ENCODE peak calls at places on chromosomes 7 and 10, in nine cellular contexts. One of them, this sample, is unnamed.

GRCh38 chr10:133528845-133529575 is 1.8 kb downstream of the CYP2E1 start:
- DNase-seq in pancreas: peak
- DNase-seq in AG04450: no peak
- DNase-seq in GM23248: peak
- DNase-seq in adrenal gland: no peak
- DNase-seq in IMR-90: peak
- DNase-seq in CD4-positive, alpha-beta memory T cell: no peak
- DNase-seq in SK-N-SH: peak
- DNase-seq in MM.1S: no peak
- DNase-seq in this sample: no peak

GRCh38 chr10:3780056-3780765 is 4.8 kb downstream of the KLF6 start:
- DNase-seq in pancreas: no peak
- DNase-seq in AG04450: no peak
- DNase-seq in GM23248: peak
- DNase-seq in adrenal gland: no peak
- DNase-seq in IMR-90: peak
- DNase-seq in CD4-positive, alpha-beta memory T cell: peak
- DNase-seq in SK-N-SH: no peak
- DNase-seq in MM.1S: no peak
- DNase-seq in this sample: no peak

GRCh38 chr7:139776486-139777303 is 1.1 kb downstream of the HIPK2 start:
- DNase-seq in pancreas: peak
- DNase-seq in AG04450: no peak
- DNase-seq in GM23248: peak
- DNase-seq in adrenal gland: no peak
- DNase-seq in IMR-90: peak
- DNase-seq in CD4-positive, alpha-beta memory T cell: peak
- DNase-seq in SK-N-SH: peak
- DNase-seq in MM.1S: peak
- DNase-seq in this sample: peak

GRCh38 chr7:12638851-12639467 is 48.5 kb upstream of the ARL4A start:
- DNase-seq in pancreas: no peak
- DNase-seq in AG04450: no peak
- DNase-seq in GM23248: peak
- DNase-seq in adrenal gland: no peak
- DNase-seq in IMR-90: peak
- DNase-seq in CD4-positive, alpha-beta memory T cell: no peak
- DNase-seq in SK-N-SH: peak
- DNase-seq in MM.1S: peak
- DNase-seq in this sample: no peak

GRCh38 chr10:62636825-62637248 is 167.7 kb upstream of the ADO start:
- DNase-seq in pancreas: no peak
- DNase-seq in AG04450: no peak
- DNase-seq in GM23248: no peak
- DNase-seq in adrenal gland: no peak
- DNase-seq in IMR-90: peak
- DNase-seq in CD4-positive, alpha-beta memory T cell: no peak
- DNase-seq in SK-N-SH: no peak
- DNase-seq in MM.1S: peak
- DNase-seq in this sample: no peak

GRCh38 chr7:106721816-106722785 is 61.1 kb upstream of the CCDC71L start:
- DNase-seq in pancreas: no peak
- DNase-seq in AG04450: no peak
- DNase-seq in GM23248: no peak
- DNase-seq in adrenal gland: no peak
- DNase-seq in IMR-90: peak
- DNase-seq in CD4-positive, alpha-beta memory T cell: no peak
- DNase-seq in SK-N-SH: no peak
- DNase-seq in MM.1S: no peak
- DNase-seq in this sample: no peak

GRCh38 chr10:76382381-76382851 is 951.0 kb downstream of the LRMDA start:
- DNase-seq in pancreas: no peak
- DNase-seq in AG04450: peak
- DNase-seq in GM23248: peak
- DNase-seq in adrenal gland: no peak
- DNase-seq in IMR-90: peak
- DNase-seq in CD4-positive, alpha-beta memory T cell: no peak
- DNase-seq in SK-N-SH: no peak
- DNase-seq in MM.1S: no peak
- DNase-seq in this sample: no peak

GRCh38 chr7:139775829-139776266 is 1.9 kb downstream of the HIPK2 start:
- DNase-seq in pancreas: no peak
- DNase-seq in AG04450: peak
- DNase-seq in GM23248: peak
- DNase-seq in adrenal gland: peak
- DNase-seq in IMR-90: peak
- DNase-seq in CD4-positive, alpha-beta memory T cell: peak
- DNase-seq in SK-N-SH: peak
- DNase-seq in MM.1S: peak
- DNase-seq in this sample: peak

GRCh38 chr7:73809454-73810090 is 21.2 kb upstream of the CLDN4 start:
- DNase-seq in pancreas: peak
- DNase-seq in AG04450: no peak
- DNase-seq in GM23248: peak
- DNase-seq in adrenal gland: no peak
- DNase-seq in IMR-90: no peak
- DNase-seq in CD4-positive, alpha-beta memory T cell: no peak
- DNase-seq in SK-N-SH: peak
- DNase-seq in MM.1S: no peak
- DNase-seq in this sample: no peak

GRCh38 chr7:119482209-119482608 is 790.8 kb upstream of the KCND2 start:
- DNase-seq in pancreas: peak
- DNase-seq in AG04450: no peak
- DNase-seq in GM23248: peak
- DNase-seq in adrenal gland: no peak
- DNase-seq in IMR-90: no peak
- DNase-seq in CD4-positive, alpha-beta memory T cell: no peak
- DNase-seq in SK-N-SH: peak
- DNase-seq in MM.1S: peak
- DNase-seq in this sample: peak

GRCh38 chr10:132588301-132589013 is 50.9 kb downstream of the INPP5A start:
- DNase-seq in pancreas: no peak
- DNase-seq in AG04450: no peak
- DNase-seq in GM23248: peak
- DNase-seq in adrenal gland: no peak
- DNase-seq in IMR-90: no peak
- DNase-seq in CD4-positive, alpha-beta memory T cell: no peak
- DNase-seq in SK-N-SH: no peak
- DNase-seq in MM.1S: no peak
- DNase-seq in this sample: no peak

GRCh38 chr7:134962270-134962669 is 24.0 kb upstream of the AGBL3 start:
- DNase-seq in pancreas: no peak
- DNase-seq in AG04450: no peak
- DNase-seq in GM23248: no peak
- DNase-seq in adrenal gland: no peak
- DNase-seq in IMR-90: no peak
- DNase-seq in CD4-positive, alpha-beta memory T cell: no peak
- DNase-seq in SK-N-SH: no peak
- DNase-seq in MM.1S: no peak
- DNase-seq in this sample: no peak

GRCh38 chr10:101272229-101272868 is 43.1 kb upstream of the LBX1 start:
- DNase-seq in pancreas: peak
- DNase-seq in AG04450: peak
- DNase-seq in GM23248: peak
- DNase-seq in adrenal gland: peak
- DNase-seq in IMR-90: peak
- DNase-seq in CD4-positive, alpha-beta memory T cell: no peak
- DNase-seq in SK-N-SH: peak
- DNase-seq in MM.1S: peak
- DNase-seq in this sample: no peak

GRCh38 chr7:125984795-125985194 is 1055.2 kb upstream of the POT1 start:
- DNase-seq in pancreas: no peak
- DNase-seq in AG04450: no peak
- DNase-seq in GM23248: no peak
- DNase-seq in adrenal gland: no peak
- DNase-seq in IMR-90: no peak
- DNase-seq in CD4-positive, alpha-beta memory T cell: no peak
- DNase-seq in SK-N-SH: no peak
- DNase-seq in MM.1S: no peak
- DNase-seq in this sample: no peak

GRCh38 chr10:95794195-95794594 is 38.2 kb downstream of the ENTPD1 start:
- DNase-seq in pancreas: no peak
- DNase-seq in AG04450: no peak
- DNase-seq in GM23248: no peak
- DNase-seq in adrenal gland: no peak
- DNase-seq in IMR-90: no peak
- DNase-seq in CD4-positive, alpha-beta memory T cell: no peak
- DNase-seq in SK-N-SH: no peak
- DNase-seq in MM.1S: no peak
- DNase-seq in this sample: no peak

GRCh38 chr10:43824934-43825333 is 176.3 kb upstream of the ZNF32 start:
- DNase-seq in pancreas: no peak
- DNase-seq in AG04450: peak
- DNase-seq in GM23248: peak
- DNase-seq in adrenal gland: peak
- DNase-seq in IMR-90: peak
- DNase-seq in CD4-positive, alpha-beta memory T cell: no peak
- DNase-seq in SK-N-SH: no peak
- DNase-seq in MM.1S: no peak
- DNase-seq in this sample: no peak

GRCh38 chr7:148242271-148242801 is 348.2 kb upstream of the C7orf33 start:
- DNase-seq in pancreas: no peak
- DNase-seq in AG04450: no peak
- DNase-seq in GM23248: peak
- DNase-seq in adrenal gland: peak
- DNase-seq in IMR-90: peak
- DNase-seq in CD4-positive, alpha-beta memory T cell: no peak
- DNase-seq in SK-N-SH: peak
- DNase-seq in MM.1S: peak
- DNase-seq in this sample: no peak

GRCh38 chr7:128004623-128005022 is 26.6 kb downstream of the LRRC4 start:
- DNase-seq in pancreas: no peak
- DNase-seq in AG04450: no peak
- DNase-seq in GM23248: no peak
- DNase-seq in adrenal gland: no peak
- DNase-seq in IMR-90: no peak
- DNase-seq in CD4-positive, alpha-beta memory T cell: no peak
- DNase-seq in SK-N-SH: no peak
- DNase-seq in MM.1S: no peak
- DNase-seq in this sample: no peak

GRCh38 chr10:127972958-127973357 is 66.1 kb downstream of the PTPRE start:
- DNase-seq in pancreas: no peak
- DNase-seq in AG04450: no peak
- DNase-seq in GM23248: no peak
- DNase-seq in adrenal gland: no peak
- DNase-seq in IMR-90: no peak
- DNase-seq in CD4-positive, alpha-beta memory T cell: no peak
- DNase-seq in SK-N-SH: no peak
- DNase-seq in MM.1S: no peak
- DNase-seq in this sample: no peak
- H3K27ac ChIP-seq in pancreas: no peak
- H3K27ac ChIP-seq in AG04450: no peak
- H3K27ac ChIP-seq in GM23248: no peak
- H3K27ac ChIP-seq in adrenal gland: no peak
- H3K27ac ChIP-seq in IMR-90: no peak
- H3K27ac ChIP-seq in CD4-positive, alpha-beta memory T cell: no peak
- H3K27ac ChIP-seq in SK-N-SH: no peak
- H3K27ac ChIP-seq in MM.1S: no peak
- H3K27ac ChIP-seq in this sample: no peak

GRCh38 chr10:86734209-86734988 is 22.0 kb upstream of the BMPR1A start:
- DNase-seq in pancreas: no peak
- DNase-seq in AG04450: no peak
- DNase-seq in GM23248: no peak
- DNase-seq in adrenal gland: no peak
- DNase-seq in IMR-90: no peak
- DNase-seq in CD4-positive, alpha-beta memory T cell: no peak
- DNase-seq in SK-N-SH: no peak
- DNase-seq in MM.1S: no peak
- DNase-seq in this sample: no peak

GRCh38 chr10:86729677-86730076 is 26.7 kb upstream of the BMPR1A start:
- DNase-seq in pancreas: no peak
- DNase-seq in AG04450: no peak
- DNase-seq in GM23248: no peak
- DNase-seq in adrenal gland: no peak
- DNase-seq in IMR-90: no peak
- DNase-seq in CD4-positive, alpha-beta memory T cell: no peak
- DNase-seq in SK-N-SH: no peak
- DNase-seq in MM.1S: no peak
- DNase-seq in this sample: no peak

GRCh38 chr10:86733260-86733671 is 23.2 kb upstream of the BMPR1A start:
- DNase-seq in pancreas: no peak
- DNase-seq in AG04450: no peak
- DNase-seq in GM23248: peak
- DNase-seq in adrenal gland: no peak
- DNase-seq in IMR-90: peak
- DNase-seq in CD4-positive, alpha-beta memory T cell: no peak
- DNase-seq in SK-N-SH: no peak
- DNase-seq in MM.1S: no peak
- DNase-seq in this sample: no peak

GRCh38 chr10:86730227-86730626 is 26.2 kb upstream of the BMPR1A start:
- DNase-seq in pancreas: peak
- DNase-seq in AG04450: no peak
- DNase-seq in GM23248: no peak
- DNase-seq in adrenal gland: no peak
- DNase-seq in IMR-90: peak
- DNase-seq in CD4-positive, alpha-beta memory T cell: no peak
- DNase-seq in SK-N-SH: peak
- DNase-seq in MM.1S: no peak
- DNase-seq in this sample: no peak

GRCh38 chr10:86732771-86733170 is 23.6 kb upstream of the BMPR1A start:
- DNase-seq in pancreas: no peak
- DNase-seq in AG04450: no peak
- DNase-seq in GM23248: no peak
- DNase-seq in adrenal gland: no peak
- DNase-seq in IMR-90: no peak
- DNase-seq in CD4-positive, alpha-beta memory T cell: no peak
- DNase-seq in SK-N-SH: no peak
- DNase-seq in MM.1S: no peak
- DNase-seq in this sample: no peak
- H3K27ac ChIP-seq in pancreas: no peak
- H3K27ac ChIP-seq in AG04450: no peak
- H3K27ac ChIP-seq in GM23248: no peak
- H3K27ac ChIP-seq in adrenal gland: no peak
- H3K27ac ChIP-seq in IMR-90: no peak
- H3K27ac ChIP-seq in CD4-positive, alpha-beta memory T cell: no peak
- H3K27ac ChIP-seq in SK-N-SH: no peak
- H3K27ac ChIP-seq in MM.1S: no peak
- H3K27ac ChIP-seq in this sample: no peak

GRCh38 chr7:117718116-117718515 is 155.1 kb downstream of the CTTNBP2 start:
- DNase-seq in pancreas: no peak
- DNase-seq in AG04450: no peak
- DNase-seq in GM23248: no peak
- DNase-seq in adrenal gland: no peak
- DNase-seq in IMR-90: no peak
- DNase-seq in CD4-positive, alpha-beta memory T cell: no peak
- DNase-seq in SK-N-SH: no peak
- DNase-seq in MM.1S: no peak
- DNase-seq in this sample: no peak
- H3K27ac ChIP-seq in pancreas: no peak
- H3K27ac ChIP-seq in AG04450: no peak
- H3K27ac ChIP-seq in GM23248: no peak
- H3K27ac ChIP-seq in adrenal gland: no peak
- H3K27ac ChIP-seq in IMR-90: no peak
- H3K27ac ChIP-seq in CD4-positive, alpha-beta memory T cell: no peak
- H3K27ac ChIP-seq in SK-N-SH: no peak
- H3K27ac ChIP-seq in MM.1S: no peak
- H3K27ac ChIP-seq in this sample: no peak

DNA sequence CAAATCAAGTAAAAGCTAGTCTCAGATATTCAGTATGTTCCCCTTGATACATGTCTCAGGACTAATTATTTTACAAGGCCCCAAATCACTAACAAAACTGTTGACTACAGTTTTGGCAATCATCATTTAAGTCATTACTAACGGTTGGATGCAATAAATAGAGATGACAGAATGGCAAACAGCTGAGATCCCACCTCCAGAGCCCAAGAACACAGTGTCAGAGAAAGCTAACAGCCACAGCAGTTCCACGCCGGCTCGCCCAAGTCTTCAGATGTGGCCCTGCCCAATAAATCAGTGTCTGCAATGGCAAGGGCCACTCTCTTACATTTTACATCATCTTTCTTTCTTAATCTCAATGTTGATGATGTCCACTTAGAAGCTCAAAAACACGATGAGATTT is 87.5 kb downstream of the CTBP2 start:
- DNase-seq in pancreas: no peak
- DNase-seq in AG04450: no peak
- DNase-seq in GM23248: no peak
- DNase-seq in adrenal gland: no peak
- DNase-seq in IMR-90: no peak
- DNase-seq in CD4-positive, alpha-beta memory T cell: no peak
- DNase-seq in SK-N-SH: no peak
- DNase-seq in MM.1S: no peak
- DNase-seq in this sample: no peak
- H3K27ac ChIP-seq in pancreas: no peak
- H3K27ac ChIP-seq in AG04450: no peak
- H3K27ac ChIP-seq in GM23248: no peak
- H3K27ac ChIP-seq in adrenal gland: no peak
- H3K27ac ChIP-seq in IMR-90: no peak
- H3K27ac ChIP-seq in CD4-positive, alpha-beta memory T cell: no peak
- H3K27ac ChIP-seq in SK-N-SH: no peak
- H3K27ac ChIP-seq in MM.1S: no peak
- H3K27ac ChIP-seq in this sample: no peak